ENCODE peak calls at places on chromosome 13, in nine cellular contexts. P, R, X, H, N, F, M, J and E are unnamed samples.

GRCh38 chr13:106562301-106562700 is 5.6 kb downstream of the ARGLU1 start:
- DNase-seq in N (no peak), P (no peak), H (no peak), F (no peak), X (no peak), J (no peak), M (no peak), R (no peak), E (no peak)

GRCh38 chr13:99577934-99578917 is 77.0 kb downstream of the TM9SF2 start:
- DNase-seq in R (no peak), F (no peak), P (no peak), N (no peak), X (no peak), J (no peak), H (no peak), M (no peak), E (no peak)

GRCh38 chr13:20186771-20187170 is 6.0 kb downstream of the GJB2 start:
- DNase-seq in H (no peak), N (no peak), X (no peak), R (no peak), M (no peak), J (no peak), P (no peak), F (no peak), E (no peak)

GRCh38 chr13:39821977-39822376 is 166.5 kb downstream of the COG6 start:
- DNase-seq in J (no peak), P (no peak), H (no peak), M (no peak), F (no peak), R (no peak), X (no peak), N (no peak), E (no peak)

GRCh38 chr13:49488563-49488962 is 7.2 kb upstream of the PHF11 start:
- DNase-seq in F (no peak), N (no peak), X (no peak), J (no peak), M (no peak), R (no peak), H (no peak), P (no peak), E (no peak)

GRCh38 chr13:21219044-21219381 is 42.6 kb downstream of the MRPL57 start:
- DNase-seq in N (no peak), X (no peak), R (no peak), M (no peak), F (no peak), H (no peak), P (no peak), J (no peak), E (no peak)

GRCh38 chr13:20607015-20607414 is 40.1 kb downstream of the IFT88 start:
- DNase-seq in X (no peak), R (no peak), F (no peak), P (no peak), J (no peak), N (no peak), H (no peak), M (no peak), E (no peak)

GRCh38 chr13:39281539-39282150 is 243.4 kb downstream of the NHLRC3 start:
- DNase-seq in J (no peak), H (no peak), N (no peak), P (no peak), R (no peak), X (no peak), F (no peak), M (no peak), E (no peak)

GRCh38 chr13:74040200-74040599 is 94.0 kb downstream of the KLF12 start:
- DNase-seq in N (peak), H (no peak), P (peak), X (no peak), M (no peak), J (peak), F (no peak), R (no peak), E (peak)

GRCh38 chr13:83798731-83799130 is 83.5 kb downstream of the SLITRK1 start:
- DNase-seq in M (no peak), F (no peak), J (no peak), H (no peak), R (no peak), P (no peak), X (no peak), N (no peak), E (no peak)

GRCh38 chr13:31213681-31214289 is 14.0 kb downstream of the B3GLCT start:
- DNase-seq in J (no peak), R (no peak), N (no peak), H (no peak), M (no peak), X (no peak), F (no peak), P (no peak), E (no peak)

GRCh38 chr13:30705672-30706071 is 29.7 kb upstream of the ALOX5AP start:
- DNase-seq in R (no peak), N (no peak), M (no peak), P (no peak), H (no peak), J (no peak), F (no peak), X (no peak), E (peak)

GRCh38 chr13:52903320-52903719 is 54.9 kb upstream of the PCDH8 start:
- DNase-seq in H (no peak), X (no peak), M (no peak), N (no peak), R (no peak), P (no peak), F (no peak), J (no peak), E (no peak)

GRCh38 chr13:39942901-39943273 is 287.4 kb downstream of the COG6 start:
- DNase-seq in F (peak), J (peak), X (peak), P (peak), H (no peak), M (peak), N (peak), R (peak), E (peak)

GRCh38 chr13:85693889-85694511 is 105.2 kb downstream of the SLITRK6 start:
- DNase-seq in R (no peak), J (no peak), M (no peak), H (no peak), P (no peak), X (no peak), N (no peak), F (no peak), E (peak)

GRCh38 chr13:114107686-114108081 is 24.7 kb downstream of the RASA3 start:
- DNase-seq in H (peak), R (no peak), F (no peak), N (no peak), X (no peak), M (no peak), P (peak), J (peak), E (peak)

GRCh38 chr13:23979361-23980159 is 82.3 kb upstream of the C1QTNF9B start:
- DNase-seq in J (peak), R (no peak), M (no peak), X (no peak), P (peak), H (peak), N (peak), F (peak), E (peak)